ENCODE peak calls at places on chromosomes 11 and 22, in six cellular contexts. M is IMR-90, I is A549, E is K562, X is SK-N-SH, R is HepG2. P is an unnamed sample.

GRCh38 chr22:31579835-31580242 is 82.2 kb downstream of the PISD start:
- DNase-seq in X (no peak), M (no peak), I (no peak), E (no peak), R (peak; percentile 96), P (no peak)

GRCh38 chr22:45425101-45425500 is 11.6 kb downstream of the RIBC2 start:
- DNase-seq in I (no peak), M (peak; percentile 36), E (no peak), X (no peak), R (no peak), P (no peak)

GRCh38 chr22:45831394-45831793 is 145.6 kb downstream of the WNT7B start:
- DNase-seq in X (no peak), E (no peak), R (no peak), I (no peak), M (peak; percentile 38), P (no peak)

GRCh38 chr11:111427471-111427912 is 48.4 kb upstream of the POU2AF1 start:
- DNase-seq in X (peak; percentile 59), M (no peak), R (peak; percentile 13), E (peak; percentile 30), I (no peak), P (no peak)

GRCh38 chr22:50236731-50237409 is 8.0 kb downstream of the TUBGCP6 start:
- DNase-seq in X (no peak), M (peak; percentile 17), E (no peak), I (peak; percentile 25), R (no peak), P (peak; percentile 51)

GRCh38 chr11:129286813-129287212 is 88.8 kb upstream of the BARX2 start:
- DNase-seq in X (no peak), M (peak; percentile 5), R (no peak), I (no peak), E (no peak), P (no peak)

GRCh38 chr22:22730655-22731373 is 86.4 kb downstream of the GGTLC2 start:
- DNase-seq in X (no peak), M (no peak), I (no peak), R (no peak), E (peak; percentile 55), P (no peak)

GRCh38 chr11:75267171-75267970 is 26.8 kb downstream of the TPBGL start:
- DNase-seq in I (no peak), M (no peak), R (no peak), X (no peak), E (peak; percentile 63), P (no peak)

GRCh38 chr22:49638788-49639187 is 188.9 kb downstream of the BRD1 start:
- DNase-seq in I (no peak), X (no peak), M (no peak), E (no peak), R (peak; percentile 7), P (no peak)

GRCh38 chr11:109853156-109853776 is 239.9 kb upstream of the ZC3H12C start:
- DNase-seq in R (peak; percentile 15), E (peak; percentile 23), M (peak; percentile 87), X (no peak), I (no peak), P (no peak)

GRCh38 chr22:47371263-47372090 is 609.0 kb downstream of the TBC1D22A start:
- DNase-seq in M (no peak), E (no peak), I (no peak), X (no peak), R (no peak), P (no peak)

GRCh38 chr11:108117746-108118371 is 3.5 kb upstream of the ACAT1 start:
- DNase-seq in R (peak; percentile 46), I (peak; percentile 35), X (peak; percentile 44), M (peak; percentile 76), E (peak; percentile 20), P (no peak)

GRCh38 chr11:20873054-20873453 is 203.7 kb downstream of the NELL1 start:
- DNase-seq in X (peak; percentile 64), I (peak; percentile 10), E (peak; percentile 13), M (no peak), R (peak; percentile 49), P (peak; percentile 41)

GRCh38 chr11:67364783-67365525 is 8.4 kb downstream of the CLCF1 start:
- DNase-seq in M (no peak), X (no peak), R (no peak), I (no peak), E (no peak), P (no peak)

GRCh38 chr11:3626250-3626960 is 15.4 kb downstream of the ART5 start:
- DNase-seq in M (no peak), R (no peak), I (no peak), X (no peak), E (no peak), P (peak; percentile 61)
- TF ChIP-seq RFX5 in M (no peak), R (no peak), I (no peak), X (no peak), E (no peak), P (no peak)

DNA sequence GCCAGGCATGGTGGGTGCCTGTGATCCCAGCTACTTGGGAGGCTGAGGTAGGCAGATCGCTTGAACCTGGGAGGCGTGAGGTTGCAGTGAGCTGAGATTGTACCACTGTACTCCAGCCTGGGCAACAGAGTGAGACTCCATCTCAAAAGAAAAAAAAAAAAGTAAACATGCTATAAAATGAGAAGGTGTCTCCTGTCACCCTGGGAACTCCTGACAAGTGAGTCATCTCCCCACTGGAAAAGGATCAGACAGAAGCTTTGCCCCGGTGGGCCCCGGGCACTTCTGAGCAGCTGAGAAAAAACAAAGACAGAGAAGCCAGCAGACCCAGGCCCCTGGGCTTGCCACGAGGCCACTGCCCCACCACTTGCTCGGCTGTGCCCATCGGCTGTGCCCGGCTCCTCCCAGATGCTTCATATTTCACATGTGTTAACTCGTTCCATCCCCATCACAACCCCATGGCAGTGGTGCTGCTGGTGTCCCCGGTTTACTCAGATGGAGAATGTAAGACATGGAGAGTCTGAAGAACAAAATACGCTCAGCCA is 22.3 kb downstream of the TTLL1 start:
- DNase-seq in R (no peak), X (no peak), E (no peak), M (peak; percentile 58), I (no peak), P (no peak)
- TF ChIP-seq RFX5 in R (no peak), X (no peak), E (no peak), M (no peak), I (no peak), P (no peak)

GRCh38 chr11:123382555-123383074 is 47.5 kb upstream of the GRAMD1B start:
- DNase-seq in M (no peak), E (no peak), X (no peak), R (no peak), I (no peak), P (no peak)
- TF ChIP-seq RFX5 in M (no peak), E (no peak), X (no peak), R (no peak), I (no peak), P (no peak)

DNA sequence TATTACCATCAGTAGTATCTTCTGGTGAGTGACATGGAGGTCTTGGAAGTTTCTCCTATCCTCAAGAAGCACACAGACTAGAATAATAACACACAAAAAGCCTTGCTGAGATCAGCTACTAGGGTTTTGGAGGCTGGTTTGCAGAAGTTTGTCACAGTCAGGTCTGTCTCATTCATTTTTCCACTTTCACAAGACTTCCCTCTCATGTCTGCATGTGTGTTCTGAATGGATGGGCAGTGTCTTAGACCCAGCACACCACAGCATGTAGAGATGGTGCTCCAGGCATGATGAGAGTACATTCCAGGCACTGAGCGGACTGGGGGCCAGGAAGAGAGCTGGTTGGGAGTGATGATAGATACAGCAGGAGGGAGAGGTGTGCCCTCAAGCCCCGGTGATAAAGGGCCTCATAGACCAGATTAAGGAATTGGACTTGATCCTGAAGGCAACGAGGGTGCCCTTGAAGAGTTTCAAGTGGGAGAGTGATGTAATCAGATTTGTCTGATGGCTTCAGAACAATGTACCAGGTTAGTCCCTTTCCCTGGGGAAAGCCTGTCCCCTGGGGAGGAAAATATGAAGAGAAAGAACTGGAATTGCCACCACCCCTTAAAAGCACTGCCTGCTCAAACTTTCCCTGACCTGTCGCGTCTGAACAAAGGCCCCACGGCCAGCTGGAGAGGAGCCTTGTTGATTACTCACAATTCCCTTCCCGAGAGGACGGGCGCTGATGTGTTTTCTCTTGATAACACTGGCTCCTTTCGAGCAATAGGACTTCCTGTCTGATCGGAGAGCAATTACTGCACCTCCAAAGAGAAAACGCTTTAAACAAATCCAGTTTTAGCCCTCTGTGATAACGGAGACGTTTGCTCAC is 45.1 kb upstream of the LMO2 start:
- DNase-seq in M (peak; percentile 55), I (no peak), E (peak; percentile 67), X (no peak), R (no peak), P (no peak)
- TF ChIP-seq RFX5 in M (no peak), I (no peak), E (no peak), X (no peak), R (no peak), P (no peak)

GRCh38 chr11:46119053-46119351 is 2.3 kb downstream of the PHF21A start:
- DNase-seq in M (no peak), R (no peak), I (no peak), X (no peak), E (no peak), P (no peak)

GRCh38 chr11:46120361-46120710 is 918 bp downstream of the PHF21A start:
- DNase-seq in M (no peak), I (peak; percentile 8), X (no peak), R (no peak), E (peak; percentile 45), P (no peak)

GRCh38 chr11:46120711-46121327 is 435 bp downstream of the PHF21A start:
- DNase-seq in R (peak; percentile 41), X (peak; percentile 73), M (peak; percentile 78), I (peak; percentile 43), E (peak; percentile 26), P (peak; percentile 64)

GRCh38 chr11:46117842-46118241 is 3.4 kb downstream of the PHF21A start:
- DNase-seq in R (no peak), I (no peak), E (no peak), M (no peak), X (no peak), P (no peak)

DNA sequence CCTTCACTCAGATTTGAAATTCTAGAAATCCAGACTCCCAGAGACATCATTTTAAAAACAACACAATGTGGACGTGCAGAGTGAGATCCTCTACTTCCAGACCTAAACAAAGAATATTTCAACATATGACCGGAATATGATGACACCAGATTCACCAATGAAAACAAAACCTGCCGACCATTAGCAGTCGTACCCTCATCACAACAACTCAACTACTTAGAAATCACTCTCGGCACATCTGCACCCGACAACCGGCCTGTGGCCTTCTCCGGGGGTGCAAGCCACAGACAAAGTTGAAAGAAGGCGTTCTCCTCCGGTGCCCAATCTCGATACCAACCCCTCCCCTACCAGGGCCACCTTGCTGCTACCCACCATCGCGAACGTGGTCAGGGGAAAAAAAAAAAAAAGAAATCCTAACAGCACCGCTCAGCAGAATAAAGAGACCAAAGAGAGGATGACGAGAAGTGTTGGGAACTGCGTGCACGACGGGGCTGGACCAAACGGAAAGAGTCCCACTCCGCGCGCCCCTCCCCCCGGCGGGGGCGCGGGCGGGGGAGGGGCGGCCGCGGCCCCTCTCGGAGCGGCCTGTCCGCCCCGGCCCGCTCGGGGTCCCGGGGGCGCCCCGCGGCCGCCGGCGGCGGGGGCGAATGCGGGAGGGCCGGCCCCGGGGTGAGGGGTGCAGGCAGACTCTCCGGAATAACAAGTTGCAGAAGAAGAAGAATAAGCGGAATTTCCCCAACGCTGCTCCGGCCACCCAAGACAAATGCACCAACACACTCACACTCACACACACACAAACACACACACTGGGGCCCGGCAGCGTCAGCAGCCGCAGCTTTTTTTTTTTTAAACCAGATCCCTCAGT is 1.7 kb downstream of the PHF21A start:
- DNase-seq in I (no peak), R (peak; percentile 80), X (peak; percentile 70), M (peak; percentile 74), E (peak; percentile 58), P (no peak)
- TF ChIP-seq RFX5 in I (no peak), R (no peak), X (no peak), M (no peak), E (no peak), P (no peak)